ENCODE peak calls at places on chromosomes 6 and 20, in six cellular contexts. B is CD4-positive, CD25-positive, alpha-beta regulatory T cell; C is tibial artery; P is right cardiac atrium; K is spleen; Q is GM23338. I is an unnamed sample.

GRCh38 chr6:163787001-163787667 is 372.6 kb downstream of the QKI start:
- DNase-seq in K (no peak), Q (no peak), B (no peak), C (no peak), P (no peak), I (no peak)

GRCh38 chr6:4914412-4915159 is 89.3 kb downstream of the RPP40 start:
- DNase-seq in P (no peak), B (no peak), C (no peak), K (no peak), Q (no peak), I (no peak)

GRCh38 chr20:26167499-26167898 is 470.8 kb upstream of the ZNF337 start:
- DNase-seq in B (no peak), P (no peak), K (no peak), Q (no peak), C (no peak), I (no peak)

GRCh38 chr20:24783631-24784492 is 165.2 kb upstream of the CST7 start:
- DNase-seq in K (peak; percentile 62), P (no peak), C (no peak), B (no peak), Q (peak; percentile 61), I (no peak)

GRCh38 chr20:45450097-45450818 is 19.3 kb upstream of the WFDC2 start:
- DNase-seq in K (no peak), C (no peak), P (no peak), Q (peak; percentile 91), B (no peak), I (no peak)

GRCh38 chr6:125871365-125871764 is 80.6 kb downstream of the NCOA7 start:
- DNase-seq in P (no peak), C (no peak), Q (no peak), B (no peak), K (no peak), I (no peak)

GRCh38 chr20:17971571-17972013 is 2.8 kb downstream of the MGME1 start:
- DNase-seq in P (no peak), C (no peak), K (no peak), B (no peak), Q (peak; percentile 80), I (no peak)

GRCh38 chr6:111872521-111873177 is 603 bp downstream of the FYN start:
- DNase-seq in K (peak; percentile 89), C (peak; percentile 69), P (peak; percentile 55), B (peak; percentile 69), Q (no peak), I (no peak)

GRCh38 chr20:23350855-23351838 is 556 bp downstream of the NXT1 start:
- DNase-seq in K (peak; percentile 92), C (peak; percentile 79), P (peak; percentile 55), Q (peak; percentile 84), B (peak; percentile 58), I (no peak)

GRCh38 chr6:83417880-83418663 is 12.8 kb downstream of the ME1 start:
- DNase-seq in P (no peak), Q (peak; percentile 69), K (no peak), C (no peak), B (no peak), I (peak; percentile 11)

GRCh38 chr20:59015411-59015810 is 3.8 kb upstream of the TUBB1 start:
- DNase-seq in C (no peak), K (peak; percentile 55), B (no peak), Q (no peak), P (no peak), I (no peak)

GRCh38 chr6:157954150-157955117 is 27.2 kb upstream of the SYNJ2 start:
- DNase-seq in K (no peak), C (no peak), B (no peak), P (no peak), Q (peak; percentile 43), I (no peak)

GRCh38 chr6:144181639-144182038 is 31.3 kb downstream of the STX11 start:
- DNase-seq in C (no peak), Q (no peak), B (no peak), K (no peak), P (no peak), I (no peak)

GRCh38 chr20:64078934-64079272 is 415 bp downstream of the RGS19 start:
- DNase-seq in Q (no peak), C (no peak), K (no peak), P (no peak), B (no peak), I (no peak)

GRCh38 chr6:26056583-26057350 is 30.5 kb upstream of the HFE start:
- DNase-seq in Q (peak; percentile 44), P (no peak), K (no peak), C (no peak), B (no peak), I (no peak)

GRCh38 chr6:6661684-6662083 is 73.2 kb downstream of the LY86 start:
- DNase-seq in P (peak; percentile 42), K (no peak), Q (no peak), C (no peak), B (no peak), I (no peak)

GRCh38 chr20:12395404-12396159 is 477.9 kb downstream of the BTBD3 start:
- DNase-seq in K (no peak), C (no peak), Q (no peak), P (no peak), B (no peak), I (no peak)

GRCh38 chr20:50837532-50838321 is 42.9 kb downstream of the BCAS4 start:
- DNase-seq in C (peak; percentile 85), K (no peak), P (peak; percentile 35), Q (no peak), B (no peak), I (no peak)

GRCh38 chr6:116074732-116075387 is 14.2 kb upstream of the FRK start:
- DNase-seq in C (no peak), K (no peak), B (no peak), P (no peak), Q (no peak), I (no peak)
- H3K4me1 ChIP-seq in C (peaks cover 10% of the 10 kb centered on the region), K (no peaks in the 10 kb centered on the region), B (no peaks in the 10 kb centered on the region), P (peaks cover 1% of the 10 kb centered on the region), Q (no peaks in the 10 kb centered on the region), I (no peaks in the 10 kb centered on the region)

GRCh38 chr20:8154636-8155035 is 22.6 kb downstream of the PLCB1 start:
- DNase-seq in P (no peak), K (no peak), Q (no peak), B (no peak), C (no peak), I (no peak)
- H3K4me1 ChIP-seq in P (peaks cover 9% of the 10 kb centered on the region), K (peaks cover 70% of the 10 kb centered on the region), Q (no peaks in the 10 kb centered on the region), B (no peaks in the 10 kb centered on the region), C (no peaks in the 10 kb centered on the region), I (no peaks in the 10 kb centered on the region)

GRCh38 chr6:34748757-34749156 is 8.5 kb upstream of the SNRPC start:
- DNase-seq in Q (no peak), B (no peak), K (no peak), C (no peak), P (no peak), I (no peak)
- H3K4me1 ChIP-seq in Q (no peaks in the 10 kb centered on the region), B (no peaks in the 10 kb centered on the region), K (no peaks in the 10 kb centered on the region), C (no peaks in the 10 kb centered on the region), P (no peaks in the 10 kb centered on the region), I (no peaks in the 10 kb centered on the region)

GRCh38 chr6:10141756-10142443 is 273.0 kb downstream of the TFAP2A start:
- DNase-seq in K (no peak), Q (no peak), C (no peak), P (no peak), B (no peak), I (no peak)

GRCh38 chr6:10138917-10139316 is 276.0 kb downstream of the TFAP2A start:
- DNase-seq in C (no peak), K (no peak), P (no peak), Q (no peak), B (no peak), I (no peak)

GRCh38 chr6:10136636-10137035 is 278.2 kb downstream of the TFAP2A start:
- DNase-seq in Q (no peak), B (no peak), C (no peak), P (no peak), K (no peak), I (no peak)

GRCh38 chr6:10140824-10141223 is 274.1 kb downstream of the TFAP2A start:
- DNase-seq in P (no peak), Q (no peak), C (no peak), K (no peak), B (no peak), I (no peak)

DNA sequence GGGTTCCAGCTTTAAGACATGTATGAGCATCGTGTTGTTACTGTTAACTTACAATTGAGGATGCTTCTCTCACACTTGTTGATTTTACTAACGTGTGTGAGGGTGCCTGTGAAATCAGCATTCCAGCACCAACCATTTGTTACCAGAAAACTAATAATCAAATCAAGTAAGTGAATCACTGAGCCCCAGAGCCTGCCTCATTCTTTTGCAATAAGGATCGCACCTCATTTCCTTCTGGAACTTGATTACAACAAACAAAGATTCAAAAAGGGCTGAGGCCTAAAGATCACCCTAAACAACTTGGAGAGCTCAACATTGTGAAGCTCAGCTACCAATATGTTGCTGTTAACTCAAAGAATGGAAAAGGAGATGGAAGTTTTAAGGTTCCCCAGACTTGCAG is 274.8 kb downstream of the TFAP2A start:
- DNase-seq in Q (no peak), B (no peak), P (no peak), K (no peak), C (no peak), I (no peak)
- H3K4me1 ChIP-seq in Q (peaks cover 8% of the 10 kb centered on the region), B (no peaks in the 10 kb centered on the region), P (no peaks in the 10 kb centered on the region), K (no peaks in the 10 kb centered on the region), C (no peaks in the 10 kb centered on the region), I (no peaks in the 10 kb centered on the region)

GRCh38 chr6:32816746-32817204 is at the start of gene HLA-DOB:
- DNase-seq in Q (peak; percentile 52), K (no peak), P (no peak), C (no peak), B (no peak), I (no peak)

GRCh38 chr6:32815115-32815514 is 1.7 kb downstream of the HLA-DOB start:
- DNase-seq in K (no peak), P (no peak), C (no peak), Q (no peak), B (no peak), I (no peak)

GRCh38 chr6:32815996-32816395 is 806 bp downstream of the HLA-DOB start:
- DNase-seq in C (no peak), Q (no peak), B (no peak), K (no peak), P (no peak), I (no peak)

GRCh38 chr6:32818867-32819266 is 2.1 kb upstream of the HLA-DOB start:
- DNase-seq in B (no peak), P (no peak), C (no peak), Q (no peak), K (no peak), I (no peak)

GRCh38 chr6:32814145-32814544 is 2.7 kb downstream of the HLA-DOB start:
- DNase-seq in B (no peak), K (no peak), P (no peak), Q (no peak), C (no peak), I (no peak)
- H3K4me1 ChIP-seq in B (no peaks in the 10 kb centered on the region), K (peaks cover 17% of the 10 kb centered on the region), P (no peaks in the 10 kb centered on the region), Q (no peaks in the 10 kb centered on the region), C (no peaks in the 10 kb centered on the region), I (no peaks in the 10 kb centered on the region)

GRCh38 chr6:139133733-139134360 is 1.0 kb upstream of the HECA start:
- DNase-seq in Q (no peak), K (no peak), P (no peak), C (no peak), B (no peak), I (no peak)

GRCh38 chr6:139137716-139138115 is 2.8 kb downstream of the HECA start:
- DNase-seq in Q (no peak), B (no peak), K (no peak), C (no peak), P (no peak), I (no peak)

GRCh38 chr6:139133272-139133671 is 1.6 kb upstream of the HECA start:
- DNase-seq in B (no peak), P (no peak), Q (no peak), K (peak; percentile 80), C (no peak), I (no peak)

GRCh38 chr6:139135578-139136545 is 982 bp downstream of the HECA start:
- DNase-seq in K (peak; percentile 97), B (peak; percentile 62), Q (peak; percentile 45), P (peak; percentile 76), C (peak; percentile 79), I (no peak)

GRCh38 chr6:139134817-139135577 is at the start of gene HECA:
- DNase-seq in P (peak; percentile 99), B (peak; percentile 99), K (peak; percentile 99), Q (peak; percentile 94), C (peak; percentile 98), I (peak; percentile 72)
- H3K4me1 ChIP-seq in P (peaks cover 8% of the 10 kb centered on the region), B (peaks cover 53% of the 10 kb centered on the region), K (peaks cover 73% of the 10 kb centered on the region), Q (peaks cover 6% of the 10 kb centered on the region), C (peaks cover 25% of the 10 kb centered on the region), I (no peaks in the 10 kb centered on the region)

I was measured in NT2/D1.